ENCODE peak calls at places on chromosomes 12 and 14, in seven cellular contexts. One of them, this sample, is unnamed. For H3K27me3 and H3K4me1, the result is how much of the 10 kb centered on the place peaks cover.

GRCh38 chr12:3820122-3820521 is 53.1 kb downstream of the PARP11 start:
- DNase-seq in esophagus squamous epithelium: no peak
- DNase-seq in body of pancreas: no peak
- DNase-seq in spleen: no peak
- DNase-seq in transverse colon: no peak
- DNase-seq in ovary: no peak
- DNase-seq in suprapubic skin: no peak
- DNase-seq in this sample: no peak

GRCh38 chr14:64656986-64657385 is 47.2 kb upstream of the PLEKHG3 start:
- DNase-seq in esophagus squamous epithelium: no peak
- DNase-seq in body of pancreas: peak
- DNase-seq in spleen: no peak
- DNase-seq in transverse colon: peak
- DNase-seq in ovary: no peak
- DNase-seq in suprapubic skin: no peak
- DNase-seq in this sample: no peak

GRCh38 chr12:75735853-75736252 is 224.4 kb upstream of the KRR1 start:
- DNase-seq in esophagus squamous epithelium: no peak
- DNase-seq in body of pancreas: peak
- DNase-seq in spleen: no peak
- DNase-seq in transverse colon: no peak
- DNase-seq in ovary: no peak
- DNase-seq in suprapubic skin: no peak
- DNase-seq in this sample: no peak

GRCh38 chr12:51307655-51308593 is 16.1 kb downstream of the BIN2 start:
- DNase-seq in esophagus squamous epithelium: no peak
- DNase-seq in body of pancreas: peak
- DNase-seq in spleen: no peak
- DNase-seq in transverse colon: peak
- DNase-seq in ovary: no peak
- DNase-seq in suprapubic skin: no peak
- DNase-seq in this sample: no peak

GRCh38 chr14:94897092-94897491 is 127.2 kb upstream of the GSC start:
- DNase-seq in esophagus squamous epithelium: no peak
- DNase-seq in body of pancreas: no peak
- DNase-seq in spleen: no peak
- DNase-seq in transverse colon: no peak
- DNase-seq in ovary: no peak
- DNase-seq in suprapubic skin: no peak
- DNase-seq in this sample: no peak

GRCh38 chr14:75566321-75566720 is 12.1 kb upstream of the FLVCR2 start:
- DNase-seq in esophagus squamous epithelium: no peak
- DNase-seq in body of pancreas: no peak
- DNase-seq in spleen: no peak
- DNase-seq in transverse colon: no peak
- DNase-seq in ovary: no peak
- DNase-seq in suprapubic skin: no peak
- DNase-seq in this sample: no peak

GRCh38 chr14:60734465-60735242 is at the start of gene MNAT1:
- DNase-seq in esophagus squamous epithelium: peak
- DNase-seq in body of pancreas: peak
- DNase-seq in spleen: peak
- DNase-seq in transverse colon: peak
- DNase-seq in ovary: peak
- DNase-seq in suprapubic skin: peak
- DNase-seq in this sample: peak

GRCh38 chr12:92369643-92370042 is 224.0 kb upstream of the BTG1 start:
- DNase-seq in esophagus squamous epithelium: no peak
- DNase-seq in body of pancreas: no peak
- DNase-seq in spleen: no peak
- DNase-seq in transverse colon: no peak
- DNase-seq in ovary: no peak
- DNase-seq in suprapubic skin: no peak
- DNase-seq in this sample: no peak

GRCh38 chr12:70646850-70647249 is 9.6 kb upstream of the PTPRB start:
- DNase-seq in esophagus squamous epithelium: no peak
- DNase-seq in body of pancreas: no peak
- DNase-seq in spleen: no peak
- DNase-seq in transverse colon: no peak
- DNase-seq in ovary: no peak
- DNase-seq in suprapubic skin: no peak
- DNase-seq in this sample: no peak

GRCh38 chr12:81499809-81500208 is 259.3 kb downstream of the PPFIA2 start:
- DNase-seq in esophagus squamous epithelium: no peak
- DNase-seq in body of pancreas: no peak
- DNase-seq in spleen: no peak
- DNase-seq in transverse colon: no peak
- DNase-seq in ovary: no peak
- DNase-seq in suprapubic skin: no peak
- DNase-seq in this sample: no peak

GRCh38 chr14:75098209-75098608 is 28.6 kb downstream of the NEK9 start:
- DNase-seq in esophagus squamous epithelium: no peak
- DNase-seq in body of pancreas: no peak
- DNase-seq in spleen: no peak
- DNase-seq in transverse colon: no peak
- DNase-seq in ovary: no peak
- DNase-seq in suprapubic skin: no peak
- DNase-seq in this sample: no peak

GRCh38 chr12:109793411-109793810 is 39.8 kb downstream of the TRPV4 start:
- DNase-seq in esophagus squamous epithelium: no peak
- DNase-seq in body of pancreas: no peak
- DNase-seq in spleen: no peak
- DNase-seq in transverse colon: no peak
- DNase-seq in ovary: no peak
- DNase-seq in suprapubic skin: no peak
- DNase-seq in this sample: no peak

GRCh38 chr12:47991592-47991991 is 12.7 kb downstream of the COL2A1 start:
- DNase-seq in esophagus squamous epithelium: no peak
- DNase-seq in body of pancreas: peak
- DNase-seq in spleen: peak
- DNase-seq in transverse colon: no peak
- DNase-seq in ovary: no peak
- DNase-seq in suprapubic skin: peak
- DNase-seq in this sample: no peak

GRCh38 chr12:47995976-47996375 is 8.3 kb downstream of the COL2A1 start:
- DNase-seq in esophagus squamous epithelium: no peak
- DNase-seq in body of pancreas: peak
- DNase-seq in spleen: peak
- DNase-seq in transverse colon: no peak
- DNase-seq in ovary: peak
- DNase-seq in suprapubic skin: peak
- DNase-seq in this sample: no peak

GRCh38 chr12:47991106-47991550 is 13.1 kb downstream of the COL2A1 start:
- DNase-seq in esophagus squamous epithelium: no peak
- DNase-seq in body of pancreas: peak
- DNase-seq in spleen: peak
- DNase-seq in transverse colon: no peak
- DNase-seq in ovary: no peak
- DNase-seq in suprapubic skin: peak
- DNase-seq in this sample: no peak

GRCh38 chr12:47992776-47993175 is 11.5 kb downstream of the COL2A1 start:
- DNase-seq in esophagus squamous epithelium: no peak
- DNase-seq in body of pancreas: peak
- DNase-seq in spleen: peak
- DNase-seq in transverse colon: no peak
- DNase-seq in ovary: no peak
- DNase-seq in suprapubic skin: peak
- DNase-seq in this sample: no peak

DNA sequence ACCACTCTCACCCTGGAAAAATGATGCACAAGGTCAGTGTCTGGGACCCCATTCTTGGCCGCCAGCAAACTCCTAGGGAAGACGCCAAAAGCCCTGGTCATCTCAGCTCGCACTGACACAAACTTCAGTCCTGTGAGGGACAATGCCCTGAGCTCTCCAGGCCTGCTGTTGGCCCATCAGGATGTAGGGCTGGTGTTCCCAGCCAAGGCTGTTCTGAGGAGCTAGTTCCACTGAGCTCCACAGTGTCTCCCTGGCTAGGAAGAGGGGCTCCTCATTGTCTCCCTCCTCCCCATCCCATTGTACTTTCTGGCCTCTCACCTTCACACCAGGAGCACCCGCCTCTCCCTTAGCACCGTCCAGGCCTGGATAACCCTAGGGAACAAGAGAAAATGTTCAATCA is 10.8 kb downstream of the COL2A1 start:
- DNase-seq in esophagus squamous epithelium: no peak
- DNase-seq in body of pancreas: peak
- DNase-seq in spleen: peak
- DNase-seq in transverse colon: no peak
- DNase-seq in ovary: no peak
- DNase-seq in suprapubic skin: peak
- DNase-seq in this sample: no peak
- H3K27me3 ChIP-seq in esophagus squamous epithelium: under half
- H3K27me3 ChIP-seq in body of pancreas: under half
- H3K27me3 ChIP-seq in spleen: under half
- H3K27me3 ChIP-seq in transverse colon: under half
- H3K27me3 ChIP-seq in ovary: under half
- H3K27me3 ChIP-seq in suprapubic skin: under half
- H3K27me3 ChIP-seq in this sample: under half

DNA sequence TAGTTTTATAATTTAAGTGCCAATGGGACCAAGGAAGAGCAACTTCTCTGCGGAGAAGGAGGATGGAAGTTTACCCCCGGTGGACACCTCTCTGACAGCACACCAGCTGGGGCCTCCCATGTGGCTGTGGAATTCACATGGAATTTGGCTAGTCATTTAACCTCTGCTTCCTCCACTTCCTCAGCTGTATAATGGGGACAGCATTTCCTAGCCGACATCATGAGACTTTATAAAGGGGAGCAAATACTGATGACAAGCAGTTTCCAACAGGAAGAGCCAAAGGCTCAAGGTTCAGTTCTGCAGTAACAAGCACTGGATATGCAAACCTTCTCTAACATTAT is 7.5 kb downstream of the DUSP6 start:
- DNase-seq in esophagus squamous epithelium: no peak
- DNase-seq in body of pancreas: no peak
- DNase-seq in spleen: no peak
- DNase-seq in transverse colon: no peak
- DNase-seq in ovary: no peak
- DNase-seq in suprapubic skin: no peak
- DNase-seq in this sample: no peak
- H3K4me1 ChIP-seq in esophagus squamous epithelium: under half
- H3K4me1 ChIP-seq in body of pancreas: half or more
- H3K4me1 ChIP-seq in spleen: half or more
- H3K4me1 ChIP-seq in transverse colon: under half
- H3K4me1 ChIP-seq in ovary: under half
- H3K4me1 ChIP-seq in suprapubic skin: under half
- H3K4me1 ChIP-seq in this sample: under half

GRCh38 chr12:64621257-64621942 is 11.1 kb downstream of the RASSF3 start:
- DNase-seq in esophagus squamous epithelium: no peak
- DNase-seq in body of pancreas: no peak
- DNase-seq in spleen: no peak
- DNase-seq in transverse colon: no peak
- DNase-seq in ovary: no peak
- DNase-seq in suprapubic skin: no peak
- DNase-seq in this sample: no peak

GRCh38 chr12:64612843-64613242 is 2.5 kb downstream of the RASSF3 start:
- DNase-seq in esophagus squamous epithelium: no peak
- DNase-seq in body of pancreas: no peak
- DNase-seq in spleen: no peak
- DNase-seq in transverse colon: no peak
- DNase-seq in ovary: no peak
- DNase-seq in suprapubic skin: no peak
- DNase-seq in this sample: no peak

GRCh38 chr12:64618953-64619590 is 8.8 kb downstream of the RASSF3 start:
- DNase-seq in esophagus squamous epithelium: no peak
- DNase-seq in body of pancreas: no peak
- DNase-seq in spleen: no peak
- DNase-seq in transverse colon: no peak
- DNase-seq in ovary: no peak
- DNase-seq in suprapubic skin: no peak
- DNase-seq in this sample: no peak

GRCh38 chr12:64611430-64612286 is 1.4 kb downstream of the RASSF3 start:
- DNase-seq in esophagus squamous epithelium: no peak
- DNase-seq in body of pancreas: peak
- DNase-seq in spleen: peak
- DNase-seq in transverse colon: peak
- DNase-seq in ovary: peak
- DNase-seq in suprapubic skin: no peak
- DNase-seq in this sample: peak

DNA sequence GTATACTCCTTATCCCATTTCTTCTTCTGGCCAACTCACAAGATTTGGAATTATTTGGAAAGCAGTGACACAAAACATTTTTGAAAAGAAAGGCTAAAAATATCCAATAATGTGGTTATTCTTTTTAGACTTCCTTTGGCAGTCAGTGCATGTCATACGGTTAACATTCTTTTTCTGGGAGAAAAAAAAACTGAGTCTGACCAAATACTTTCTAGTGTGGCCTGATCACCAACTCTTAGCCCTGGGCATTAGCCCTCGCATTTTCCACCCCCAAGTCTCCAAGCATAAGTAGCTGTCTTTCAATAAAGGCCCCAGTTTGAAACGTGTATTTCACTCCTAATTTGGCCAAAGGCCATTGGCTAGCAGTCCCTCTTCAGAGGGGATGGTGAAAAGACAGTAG is 5.9 kb downstream of the RASSF3 start:
- DNase-seq in esophagus squamous epithelium: no peak
- DNase-seq in body of pancreas: no peak
- DNase-seq in spleen: no peak
- DNase-seq in transverse colon: no peak
- DNase-seq in ovary: no peak
- DNase-seq in suprapubic skin: no peak
- DNase-seq in this sample: no peak
- TF ChIP-seq POLR2A in esophagus squamous epithelium: no peak
- TF ChIP-seq POLR2A in body of pancreas: no peak
- TF ChIP-seq POLR2A in spleen: no peak
- TF ChIP-seq POLR2A in transverse colon: no peak
- TF ChIP-seq POLR2A in ovary: no peak
- TF ChIP-seq POLR2A in suprapubic skin: no peak
- TF ChIP-seq POLR2A in this sample: no peak

GRCh38 chr12:2046959-2047358 is 5.8 kb upstream of the CACNA1C start:
- DNase-seq in esophagus squamous epithelium: no peak
- DNase-seq in body of pancreas: no peak
- DNase-seq in spleen: no peak
- DNase-seq in transverse colon: no peak
- DNase-seq in ovary: no peak
- DNase-seq in suprapubic skin: no peak
- DNase-seq in this sample: no peak

GRCh38 chr12:2051700-2052625 is 824 bp upstream of the CACNA1C start:
- DNase-seq in esophagus squamous epithelium: no peak
- DNase-seq in body of pancreas: no peak
- DNase-seq in spleen: no peak
- DNase-seq in transverse colon: no peak
- DNase-seq in ovary: no peak
- DNase-seq in suprapubic skin: no peak
- DNase-seq in this sample: no peak

GRCh38 chr12:2044165-2044564 is 8.6 kb upstream of the CACNA1C start:
- DNase-seq in esophagus squamous epithelium: no peak
- DNase-seq in body of pancreas: no peak
- DNase-seq in spleen: no peak
- DNase-seq in transverse colon: no peak
- DNase-seq in ovary: no peak
- DNase-seq in suprapubic skin: no peak
- DNase-seq in this sample: no peak

GRCh38 chr12:2049604-2050540 is 2.9 kb upstream of the CACNA1C start:
- DNase-seq in esophagus squamous epithelium: no peak
- DNase-seq in body of pancreas: no peak
- DNase-seq in spleen: no peak
- DNase-seq in transverse colon: no peak
- DNase-seq in ovary: no peak
- DNase-seq in suprapubic skin: no peak
- DNase-seq in this sample: peak

GRCh38 chr12:2047752-2048151 is 5.0 kb upstream of the CACNA1C start:
- DNase-seq in esophagus squamous epithelium: no peak
- DNase-seq in body of pancreas: no peak
- DNase-seq in spleen: no peak
- DNase-seq in transverse colon: no peak
- DNase-seq in ovary: no peak
- DNase-seq in suprapubic skin: no peak
- DNase-seq in this sample: no peak
- H3K27me3 ChIP-seq in esophagus squamous epithelium: under half
- H3K27me3 ChIP-seq in body of pancreas: under half
- H3K27me3 ChIP-seq in spleen: under half
- H3K27me3 ChIP-seq in transverse colon: under half
- H3K27me3 ChIP-seq in ovary: under half
- H3K27me3 ChIP-seq in suprapubic skin: under half
- H3K27me3 ChIP-seq in this sample: under half